ENCODE peak calls at places on chromosomes 1 and 21, in four cellular contexts. B is activated T-helper 1 cell treated with anti-CD3 and anti-CD28 coated beads, Interleukin-2, amount 50 U/mL, for 16 hours; C is substantia nigra; G is fibroblast of the conjunctiva. J is an unnamed sample.

GRCh38 chr1:68484618-68485017 is 12.3 kb downstream of the DEPDC1 start:
- DNase-seq in B (no peak), C (no peak), G (no peak), J (no peak)

GRCh38 chr1:230772457-230773395 is 25.5 kb downstream of the CAPN9 start:
- DNase-seq in B (no peak), C (peak; percentile 79), G (peak; percentile 38), J (peak; percentile 77)

GRCh38 chr1:65471213-65471833 is 50.9 kb downstream of the LEPR start:
- DNase-seq in B (no peak), C (no peak), G (no peak), J (no peak)

GRCh38 chr21:38905751-38906150 is 100.0 kb downstream of the ETS2 start:
- DNase-seq in B (no peak), C (no peak), G (no peak), J (no peak)

GRCh38 chr1:33641099-33641830 is 168.8 kb downstream of the ZSCAN20 start:
- DNase-seq in B (no peak), C (no peak), G (no peak), J (no peak)

GRCh38 chr1:91761303-91761721 is 124.6 kb downstream of the TGFBR3 start:
- DNase-seq in B (no peak), C (no peak), G (no peak), J (peak; percentile 10)

GRCh38 chr1:204961765-204962419 is 81.1 kb upstream of the CNTN2 start:
- DNase-seq in B (no peak), C (no peak), G (no peak), J (no peak)

GRCh38 chr1:81672766-81673165 is 128.0 kb upstream of the ADGRL2 start:
- DNase-seq in B (no peak), C (no peak), G (no peak), J (no peak)

GRCh38 chr1:231487019-231487418 is 41.5 kb upstream of the TSNAX start:
- DNase-seq in B (no peak), C (no peak), G (peak; percentile 5), J (no peak)

GRCh38 chr1:116475850-116476218 is 95.0 kb downstream of the CD58 start:
- DNase-seq in B (no peak), C (no peak), G (no peak), J (no peak)

GRCh38 chr1:210250665-210250997 is 18.0 kb downstream of the SERTAD4 start:
- DNase-seq in B (no peak), C (peak; percentile 56), G (no peak), J (no peak)

GRCh38 chr1:78667939-78668338 is 18.3 kb downstream of the IFI44 start:
- DNase-seq in B (no peak), C (no peak), G (no peak), J (no peak)

GRCh38 chr1:51218570-51218969 is 17.5 kb upstream of the RNF11 start:
- DNase-seq in B (no peak), C (no peak), G (no peak), J (no peak)

GRCh38 chr1:64745181-64745985 is 508 bp downstream of the RAVER2 start:
- DNase-seq in B (no peak), C (no peak), G (peak; percentile 23), J (peak; percentile 21)

GRCh38 chr1:243946946-243947345 is 96.9 kb upstream of the AKT3 start:
- DNase-seq in B (no peak), C (no peak), G (peak; percentile 10), J (no peak)

GRCh38 chr1:150567341-150567716 is 12.1 kb downstream of the MCL1 start:
- DNase-seq in B (no peak), C (no peak), G (no peak), J (no peak)

GRCh38 chr1:235127774-235128452 is 724 bp downstream of the TOMM20 start:
- DNase-seq in B (no peak), C (no peak), G (no peak), J (no peak)

GRCh38 chr1:11918779-11919519 is 7.3 kb downstream of the KIAA2013 start:
- DNase-seq in B (no peak), C (peak; percentile 57), G (peak; percentile 34), J (no peak)

GRCh38 chr1:183339556-183340167 is 78.5 kb downstream of the NMNAT2 start:
- DNase-seq in B (no peak), C (no peak), G (no peak), J (no peak)

J was measured in anterior cingulate cortex.